ENCODE peak calls at places on chromosomes 4 and X, in five cellular contexts. Z, H, A, B and Y are unnamed samples.

GRCh38 chrX:24619647-24620046 is 27.5 kb downstream of the PCYT1B start:
- DNase-seq in H (no peak), B (no peak), A (peak; percentile 7), Z (peak; percentile 21), Y (no peak)

GRCh38 chr4:149031399-149031798 is 589.2 kb upstream of the NR3C2 start:
- DNase-seq in H (no peak), Z (no peak), B (no peak), A (peak; percentile 22), Y (peak; percentile 4)

GRCh38 chr4:7027284-7027683 is 15.9 kb upstream of the TADA2B start:
- DNase-seq in B (no peak), Z (no peak), A (no peak), H (no peak), Y (no peak)

GRCh38 chr4:150145090-150145949 is 67.1 kb downstream of the DCLK2 start:
- DNase-seq in H (no peak), A (no peak), Z (no peak), B (no peak), Y (no peak)

GRCh38 chrX:41561045-41561444 is 113.9 kb downstream of the NYX start:
- DNase-seq in H (no peak), Z (peak; percentile 52), A (peak; percentile 69), B (no peak), Y (peak; percentile 7)

GRCh38 chr4:71607109-71607508 is 176.8 kb downstream of the GC start:
- DNase-seq in B (no peak), A (no peak), Z (no peak), H (no peak), Y (no peak)

GRCh38 chr4:176193898-176194297 is 1.5 kb downstream of the SPATA4 start:
- DNase-seq in A (peak; percentile 9), Z (no peak), B (no peak), H (no peak), Y (peak; percentile 65)

GRCh38 chr4:175070444-175070843 is 152.3 kb downstream of the ADAM29 start:
- DNase-seq in A (no peak), H (no peak), B (no peak), Z (no peak), Y (no peak)

GRCh38 chr4:43843501-43843900 is 605.1 kb downstream of the KCTD8 start:
- DNase-seq in A (no peak), Z (no peak), H (no peak), B (no peak), Y (no peak)

GRCh38 chrX:10507181-10507580 is 113.2 kb downstream of the MID1 start:
- DNase-seq in A (no peak), B (no peak), H (no peak), Z (no peak), Y (no peak)

GRCh38 chr4:37632836-37633235 is 53.3 kb downstream of the RELL1 start:
- DNase-seq in A (no peak), Z (no peak), H (no peak), B (no peak), Y (no peak)

GRCh38 chr4:111016416-111016815 is 393.5 kb upstream of the PITX2 start:
- DNase-seq in Z (no peak), B (no peak), H (no peak), A (no peak), Y (no peak)

GRCh38 chrX:42606591-42606990 is 171.4 kb downstream of the PPP1R2C start:
- DNase-seq in H (no peak), A (no peak), B (no peak), Z (no peak), Y (no peak)

GRCh38 chr4:108030332-108030731 is 40.6 kb downstream of the HADH start:
- DNase-seq in B (no peak), A (peak; percentile 82), Z (peak; percentile 52), H (no peak), Y (no peak)

GRCh38 chr4:87180767-87181166 is 39.7 kb downstream of the KLHL8 start:
- DNase-seq in B (no peak), H (no peak), Z (no peak), A (no peak), Y (no peak)

GRCh38 chr4:94507708-94508107 is 56.0 kb downstream of the PDLIM5 start:
- DNase-seq in A (no peak), B (no peak), H (no peak), Z (no peak), Y (peak; percentile 62)

GRCh38 chr4:41644915-41645295 is 103.6 kb downstream of the PHOX2B start:
- DNase-seq in A (no peak), B (no peak), H (no peak), Z (no peak), Y (no peak)

GRCh38 chr4:83651846-83652245 is 115.9 kb downstream of the GPAT3 start:
- DNase-seq in A (no peak), B (no peak), Z (no peak), H (no peak), Y (no peak)

GRCh38 chr4:54050214-54050904 is 14.0 kb downstream of the CHIC2 start:
- DNase-seq in H (no peak), B (no peak), Z (no peak), A (no peak), Y (no peak)

GRCh38 chr4:168831919-168832745 is 177.9 kb downstream of the CBR4 start:
- DNase-seq in Z (no peak), H (peak; percentile 90), A (peak; percentile 45), B (peak; percentile 64), Y (peak; percentile 87)

GRCh38 chr4:46404961-46405360 is 15.0 kb upstream of the GABRA2 start:
- DNase-seq in B (peak; percentile 33), Z (no peak), H (no peak), A (no peak), Y (no peak)

GRCh38 chrX:119399772-119400101 is 601 bp downstream of the SLC25A43 start:
- DNase-seq in H (no peak), Z (no peak), B (no peak), A (no peak), Y (no peak)

GRCh38 chr4:24890561-24890960 is 22.3 kb downstream of the CCDC149 start:
- DNase-seq in H (no peak), Z (no peak), A (no peak), B (no peak), Y (no peak)

GRCh38 chrX:47722260-47722659 is 63.3 kb upstream of the UXT start:
- DNase-seq in A (no peak), B (no peak), Z (no peak), H (no peak), Y (no peak)

GRCh38 chr4:48699470-48699869 is 80.6 kb downstream of the FRYL start:
- DNase-seq in A (no peak), Z (no peak), B (no peak), H (no peak), Y (no peak)

GRCh38 chr4:120869511-120870278 is 52.8 kb downstream of the PRDM5 start:
- DNase-seq in A (no peak), Z (no peak), B (no peak), H (no peak), Y (no peak)

GRCh38 chr4:120829113-120829831 is 93.3 kb downstream of the PRDM5 start:
- DNase-seq in A (no peak), H (no peak), B (no peak), Z (peak; percentile 25), Y (no peak)

GRCh38 chr4:833156-833555 is 7.2 kb upstream of the CPLX1 start:
- DNase-seq in A (no peak), Z (no peak), B (no peak), H (no peak), Y (no peak)

GRCh38 chr4:4422856-4423485 is 36.1 kb downstream of the NSG1 start:
- DNase-seq in A (no peak), H (no peak), B (no peak), Z (no peak), Y (no peak)

GRCh38 chr4:15004701-15005301 is 2.5 kb downstream of the CPEB2 start:
- DNase-seq in H (peak; percentile 93), Z (no peak), B (peak; percentile 38), A (peak; percentile 76), Y (peak; percentile 42)

GRCh38 chr4:108072300-108072699 is 82.6 kb downstream of the HADH start:
- DNase-seq in H (no peak), Z (no peak), B (no peak), A (peak; percentile 87), Y (no peak)

GRCh38 chrX:151985955-151986354 is 11.5 kb upstream of the GABRE start:
- DNase-seq in A (no peak), Z (no peak), H (no peak), B (no peak), Y (no peak)

GRCh38 chr4:169968999-169969398 is 57.2 kb downstream of the MFAP3L start:
- DNase-seq in H (no peak), Z (no peak), B (no peak), A (no peak), Y (no peak)

GRCh38 chr4:183834252-183834651 is 70.9 kb upstream of the STOX2 start:
- DNase-seq in H (no peak), A (no peak), Z (no peak), B (no peak), Y (no peak)

GRCh38 chrX:119398974-119399771 is at the start of gene SLC25A43:
- DNase-seq in Z (no peak), B (peak; percentile 14), A (peak; percentile 58), H (peak; percentile 68), Y (peak; percentile 51)

GRCh38 chrX:10579018-10579752 is 41.2 kb downstream of the MID1 start:
- DNase-seq in B (no peak), A (no peak), Z (no peak), H (no peak), Y (no peak)

GRCh38 chrX:107537815-107538214 is 88.4 kb downstream of the FRMPD3 start:
- DNase-seq in H (no peak), Z (peak; percentile 17), A (peak; percentile 58), B (no peak), Y (peak; percentile 13)

GRCh38 chr4:10958226-10958856 is 273.8 kb upstream of the CLNK start:
- DNase-seq in A (no peak), Z (no peak), B (no peak), H (no peak), Y (no peak)

GRCh38 chrX:64093761-64094160 is 111.7 kb downstream of the AMER1 start:
- DNase-seq in H (no peak), A (peak; percentile 1), B (no peak), Z (no peak), Y (no peak)

DNA sequence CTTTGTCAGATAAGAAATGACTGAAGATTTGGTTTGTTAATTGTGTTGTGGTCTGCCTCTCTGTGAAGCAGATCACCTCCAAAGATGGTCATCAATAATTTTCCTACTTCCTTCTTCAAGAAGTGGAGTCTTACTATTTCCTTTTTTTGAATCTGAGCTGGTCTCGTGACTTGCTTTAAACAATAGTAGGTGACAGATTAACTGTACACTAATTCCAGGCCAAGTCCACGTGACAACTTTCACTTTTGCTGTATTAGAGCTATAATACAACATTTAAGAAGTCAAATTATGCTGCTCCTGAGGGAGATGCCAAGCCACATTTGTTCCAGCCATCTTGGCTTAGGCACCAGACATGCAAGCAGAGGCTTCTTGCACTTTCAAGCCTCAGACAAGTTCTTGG is 393.8 kb upstream of the GRID2 start:
- DNase-seq in H (no peak), Z (no peak), A (no peak), B (no peak), Y (no peak)
- TF ChIP-seq CTCF in H (no peak), Z (no peak), A (no peak), B (no peak), Y (no peak)

GRCh38 chrX:121579016-121579760 is 531.8 kb downstream of the GLUD2 start:
- DNase-seq in A (peak; percentile 30), B (no peak), H (no peak), Z (peak; percentile 0), Y (no peak)
- TF ChIP-seq CTCF in A (peak; percentile 23), B (peak; percentile 58), H (peak; percentile 17), Z (no peak), Y (peak; percentile 7)

GRCh38 chr4:152369903-152370296 is 166.0 kb downstream of the FBXW7 start:
- DNase-seq in Z (no peak), H (no peak), A (no peak), B (no peak), Y (no peak)
- TF ChIP-seq CTCF in Z (no peak), H (peak; percentile 14), A (no peak), B (peak; percentile 46), Y (peak; percentile 49)

GRCh38 chr4:26330186-26330787 is 9.5 kb downstream of the RBPJ start:
- DNase-seq in B (no peak), Z (no peak), A (peak; percentile 68), H (no peak), Y (peak; percentile 38)
- TF ChIP-seq CTCF in B (peak; percentile 85), Z (peak; percentile 48), A (peak; percentile 50), H (peak; percentile 61), Y (peak; percentile 78)